ENCODE peak calls at places on chromosome X, in ten cellular contexts. S, B, C, I, A, Y, G, Z, F and U are unnamed samples.

GRCh38 chrX:68743754-68744153 is 85.1 kb upstream of the EFNB1 start:
- DNase-seq in F (no peak), C (no peak), A (no peak), Z (no peak), Y (no peak), I (no peak), B (no peak), G (no peak), S (no peak), U (no peak)

GRCh38 chrX:16188687-16189086 is 21.4 kb downstream of the MAGEB17 start:
- DNase-seq in Y (no peak), I (peak; percentile 24), B (no peak), F (no peak), S (no peak), C (no peak), G (no peak), A (no peak), Z (no peak), U (no peak)

GRCh38 chrX:47278684-47279083 is 45.9 kb downstream of the USP11 start:
- DNase-seq in C (no peak), B (no peak), Y (no peak), I (no peak), Z (no peak), S (peak; percentile 14), G (no peak), A (peak; percentile 37), F (no peak), U (no peak)

GRCh38 chrX:54413753-54414152 is 26.5 kb upstream of the TSR2 start:
- DNase-seq in C (no peak), F (no peak), G (no peak), B (no peak), Y (no peak), Z (no peak), S (no peak), I (no peak), A (no peak), U (no peak)

GRCh38 chrX:132331532-132331931 is 112.3 kb upstream of the RAP2C start:
- DNase-seq in F (no peak), C (no peak), I (no peak), B (no peak), S (no peak), Y (no peak), G (no peak), Z (no peak), A (no peak), U (no peak)

GRCh38 chrX:68691921-68692320 is 44.5 kb downstream of the STARD8 start:
- DNase-seq in I (no peak), Z (no peak), G (no peak), F (no peak), C (no peak), B (no peak), A (no peak), Y (no peak), S (no peak), U (no peak)

GRCh38 chrX:71536285-71536684 is 3.4 kb downstream of the OGT start:
- DNase-seq in C (no peak), I (no peak), F (no peak), G (no peak), Y (no peak), B (no peak), A (no peak), Z (no peak), S (no peak), U (no peak)

GRCh38 chrX:3697701-3698279 is 15.7 kb downstream of the PRKX start:
- DNase-seq in Y (peak; percentile 48), S (peak; percentile 87), A (no peak), B (no peak), F (peak; percentile 14), G (peak; percentile 95), Z (no peak), I (peak; percentile 68), C (peak; percentile 23), U (peak; percentile 7)

GRCh38 chrX:18543738-18544137 is 118.3 kb downstream of the CDKL5 start:
- DNase-seq in F (no peak), G (no peak), C (no peak), A (no peak), Z (no peak), I (no peak), B (no peak), Y (no peak), S (no peak), U (no peak)

GRCh38 chrX:47796433-47796906 is 40.2 kb upstream of the ZNF81 start:
- DNase-seq in A (peak; percentile 66), Z (no peak), I (peak; percentile 13), S (peak; percentile 81), B (no peak), F (no peak), C (no peak), G (no peak), Y (no peak), U (no peak)

GRCh38 chrX:30659421-30659820 is 6.2 kb downstream of the GK start:
- DNase-seq in Z (no peak), A (peak; percentile 84), S (peak; percentile 76), F (no peak), G (no peak), I (peak; percentile 83), C (no peak), Y (no peak), B (no peak), U (no peak)

GRCh38 chrX:74049126-74049525 is 254.9 kb upstream of the ZCCHC13 start:
- DNase-seq in S (no peak), C (no peak), B (no peak), A (no peak), Y (no peak), Z (no peak), F (no peak), I (no peak), G (no peak), U (no peak)

GRCh38 chrX:139692506-139692849 is 15.5 kb downstream of the MCF2 start:
- DNase-seq in F (no peak), A (no peak), I (no peak), G (no peak), Z (no peak), S (no peak), Y (no peak), B (no peak), C (no peak), U (no peak)

GRCh38 chrX:41559662-41560061 is 112.5 kb downstream of the NYX start:
- DNase-seq in G (peak; percentile 53), F (peak; percentile 11), C (no peak), A (peak; percentile 2), Y (no peak), I (peak; percentile 27), Z (no peak), B (no peak), S (peak; percentile 87), U (no peak)

GRCh38 chrX:12421918-12422317 is 283.6 kb downstream of the FRMPD4 start:
- DNase-seq in B (no peak), A (no peak), Z (no peak), F (no peak), C (no peak), G (no peak), I (peak; percentile 70), S (no peak), Y (no peak), U (no peak)

GRCh38 chrX:71669492-71669891 is 2.1 kb downstream of the LOC101059915 start:
- DNase-seq in F (no peak), B (no peak), G (no peak), S (no peak), I (no peak), A (no peak), Z (no peak), C (no peak), Y (no peak), U (no peak)

GRCh38 chrX:73852022-73852421 is 289.0 kb downstream of the CHIC1 start:
- DNase-seq in F (no peak), S (no peak), I (no peak), C (no peak), Y (no peak), G (no peak), B (no peak), Z (no peak), A (no peak), U (no peak)

GRCh38 chrX:154535892-154536291 is 10.8 kb downstream of the G6PD start:
- DNase-seq in A (no peak), Z (no peak), S (no peak), I (no peak), C (no peak), B (no peak), F (no peak), Y (no peak), G (no peak), U (no peak)

GRCh38 chrX:109952985-109953905 is 49.7 kb upstream of the TMEM164 start:
- DNase-seq in Z (no peak), G (no peak), A (no peak), Y (no peak), S (no peak), C (no peak), B (no peak), F (no peak), I (no peak), U (no peak)

GRCh38 chrX:69258893-69259292 is 93.6 kb upstream of the PJA1 start:
- DNase-seq in Z (no peak), Y (no peak), F (no peak), I (no peak), C (no peak), S (no peak), G (no peak), A (no peak), B (no peak), U (no peak)

GRCh38 chrX:129634541-129634940 is 20.2 kb downstream of the APLN start:
- DNase-seq in Z (peak; percentile 55), I (no peak), S (peak; percentile 18), C (peak; percentile 4), A (no peak), B (no peak), F (no peak), Y (peak; percentile 48), G (no peak), U (no peak)

GRCh38 chrX:1531106-1531890 is 5.7 kb downstream of the P2RY8 start:
- DNase-seq in Y (no peak), B (no peak), A (no peak), Z (no peak), F (no peak), I (no peak), C (no peak), S (no peak), G (no peak), U (no peak)

GRCh38 chrX:10158279-10158939 is 1.6 kb downstream of the CLCN4 start:
- DNase-seq in G (no peak), F (no peak), Z (peak; percentile 84), C (peak; percentile 61), B (no peak), I (peak; percentile 27), Y (peak; percentile 64), A (no peak), S (no peak), U (no peak)

GRCh38 chrX:118211891-118212816 is 95.5 kb upstream of the KLHL13 start:
- DNase-seq in Z (no peak), G (no peak), A (no peak), S (no peak), Y (no peak), B (no peak), I (no peak), C (no peak), F (no peak), U (no peak)

GRCh38 chrX:110212299-110212698 is 105.6 kb downstream of the AMMECR1 start:
- DNase-seq in G (no peak), Y (no peak), F (no peak), C (no peak), S (no peak), A (no peak), I (no peak), B (no peak), Z (peak; percentile 9), U (no peak)

GRCh38 chrX:134806707-134807038 is 148.4 kb upstream of the PLAC1 start:
- DNase-seq in Z (no peak), I (no peak), G (no peak), Y (no peak), F (no peak), B (no peak), A (no peak), C (no peak), S (no peak), U (no peak)

GRCh38 chrX:55379396-55379795 is 72.5 kb upstream of the MAGEH1 start:
- DNase-seq in A (no peak), Z (no peak), C (no peak), I (no peak), F (no peak), S (no peak), Y (no peak), B (no peak), G (no peak), U (no peak)

GRCh38 chrX:132271330-132271729 is 52.1 kb upstream of the RAP2C start:
- DNase-seq in C (no peak), I (no peak), B (no peak), Y (no peak), G (no peak), A (no peak), Z (no peak), F (peak; percentile 61), S (no peak), U (no peak)